ENCODE peak calls at places on chromosomes 11 and 22, in six cellular contexts. V is esophagus muscularis mucosa, W is ovary, T is A549, X is stomach, S is suprapubic skin. Z is an unnamed sample. For H3K4me1, the result is how much of the 10 kb centered on the place peaks cover.

GRCh38 chr11:65100674-65101350 is 4.8 kb downstream of the VPS51 start:
- DNase-seq in V (no peak), X (no peak), W (no peak), T (no peak), S (no peak), Z (no peak)

GRCh38 chr11:58276151-58276550 is 8.1 kb upstream of the OR10W1 start:
- DNase-seq in V (no peak), X (no peak), W (no peak), T (no peak), S (no peak), Z (no peak)

GRCh38 chr22:36298118-36298517 is 45.2 kb downstream of the APOL1 start:
- DNase-seq in V (no peak), X (no peak), W (no peak), T (no peak), S (no peak), Z (no peak)

GRCh38 chr11:94882931-94883330 is 90.4 kb downstream of the CWC15 start:
- DNase-seq in W (no peak), X (no peak), T (no peak), S (no peak), V (no peak), Z (no peak)

GRCh38 chr11:93846411-93846810 is 4.0 kb downstream of the VSTM5 start:
- DNase-seq in W (no peak), S (no peak), T (no peak), V (no peak), X (no peak), Z (no peak)

GRCh38 chr11:35651263-35651662 is 11.3 kb upstream of the TRIM44 start:
- DNase-seq in T (no peak), S (no peak), X (no peak), W (no peak), V (no peak), Z (no peak)

GRCh38 chr11:131867457-131868257 is 497.2 kb downstream of the NTM start:
- DNase-seq in T (no peak), S (no peak), V (no peak), W (no peak), X (peak), Z (no peak)

GRCh38 chr22:45717787-45718186 is 46.2 kb downstream of the ATXN10 start:
- DNase-seq in S (no peak), W (no peak), V (no peak), X (no peak), T (no peak), Z (no peak)

GRCh38 chr22:46905415-46905814 is 143.0 kb downstream of the TBC1D22A start:
- DNase-seq in S (no peak), W (no peak), X (peak), V (no peak), T (no peak), Z (no peak)

GRCh38 chr22:34804588-34804987 is 261.4 kb upstream of the ISX start:
- DNase-seq in S (no peak), X (no peak), V (no peak), T (no peak), W (no peak), Z (no peak)

GRCh38 chr11:132048040-132048439 is 677.6 kb downstream of the NTM start:
- DNase-seq in S (no peak), T (no peak), X (no peak), V (no peak), W (no peak), Z (no peak)

GRCh38 chr11:134488913-134489312 is 76.9 kb upstream of the B3GAT1 start:
- DNase-seq in S (peak), V (no peak), X (no peak), W (no peak), T (no peak), Z (no peak)

GRCh38 chr22:20972933-20973577 is 6.0 kb downstream of the AIFM3 start:
- DNase-seq in S (no peak), T (no peak), W (no peak), X (no peak), V (no peak), Z (peak)

GRCh38 chr11:16171882-16172281 is 184.5 kb downstream of the SOX6 start:
- DNase-seq in S (no peak), X (no peak), T (no peak), V (no peak), W (no peak), Z (no peak)

GRCh38 chr11:80285076-80285790 is 844.4 kb upstream of the TENM4 start:
- DNase-seq in W (no peak), V (no peak), X (no peak), T (no peak), S (no peak), Z (no peak)

GRCh38 chr11:108289699-108290098 is 66.8 kb downstream of the ATM start:
- DNase-seq in W (no peak), V (no peak), X (no peak), S (no peak), T (no peak), Z (no peak)

GRCh38 chr11:128388182-128388815 is 199.1 kb downstream of the ETS1 start:
- DNase-seq in X (no peak), S (no peak), W (no peak), V (no peak), T (no peak), Z (no peak)

GRCh38 chr11:112355726-112356125 is 95.1 kb upstream of the PLET1 start:
- DNase-seq in V (no peak), T (no peak), X (peak), S (no peak), W (peak), Z (no peak)

GRCh38 chr11:101583180-101584128 is at the start of gene TRPC6:
- DNase-seq in V (no peak), X (no peak), W (peak), T (peak), S (no peak), Z (no peak)

GRCh38 chr22:23243006-23243573 is 62.8 kb downstream of the BCR start:
- DNase-seq in W (no peak), S (no peak), X (no peak), T (no peak), V (no peak), Z (no peak)

GRCh38 chr22:27003301-27003700 is 345.9 kb downstream of the MIAT start:
- DNase-seq in S (no peak), V (no peak), T (no peak), W (peak), X (no peak), Z (no peak)

GRCh38 chr22:45212306-45212709 is 28.4 kb downstream of the KIAA0930 start:
- DNase-seq in V (no peak), S (no peak), X (peak), T (peak), W (peak), Z (peak)

GRCh38 chr11:15910761-15911160 is 445.6 kb downstream of the SOX6 start:
- DNase-seq in T (no peak), S (peak), X (no peak), V (no peak), W (no peak), Z (no peak)

GRCh38 chr22:25930710-25931353 is 188.8 kb downstream of the MYO18B start:
- DNase-seq in X (no peak), S (no peak), T (no peak), V (no peak), W (no peak), Z (no peak)

GRCh38 chr22:23984430-23984829 is 4.5 kb downstream of the GSTT2 start:
- DNase-seq in S (no peak), V (no peak), T (no peak), X (no peak), W (no peak), Z (no peak)

GRCh38 chr22:36497910-36498669 is 8.8 kb downstream of the FOXRED2 start:
- DNase-seq in W (no peak), V (no peak), X (no peak), T (no peak), S (no peak), Z (no peak)

GRCh38 chr22:38420734-38421133 is 34.3 kb downstream of the KCNJ4 start:
- DNase-seq in W (no peak), T (no peak), V (no peak), S (no peak), X (no peak), Z (no peak)

GRCh38 chr11:12544986-12545775 is 129.0 kb upstream of the TEAD1 start:
- DNase-seq in T (no peak), V (peak), W (no peak), X (no peak), S (no peak), Z (no peak)

GRCh38 chr11:112012877-112013276 is 12.3 kb upstream of the DLAT start:
- DNase-seq in T (no peak), S (no peak), X (no peak), W (no peak), V (no peak), Z (no peak)

GRCh38 chr22:21612858-21613257 is 17.0 kb downstream of the YDJC start:
- DNase-seq in V (no peak), X (peak), S (no peak), T (no peak), W (no peak), Z (no peak)

GRCh38 chr11:83292709-83293435 is 6.7 kb upstream of the CCDC90B start:
- DNase-seq in T (peak), X (no peak), S (no peak), W (no peak), V (no peak), Z (no peak)

GRCh38 chr11:120608061-120608460 is 96.5 kb downstream of the GRIK4 start:
- DNase-seq in S (no peak), T (no peak), X (no peak), V (no peak), W (no peak), Z (no peak)

GRCh38 chr22:42834177-42834949 is 22.7 kb downstream of the ARFGAP3 start:
- DNase-seq in V (no peak), S (no peak), T (no peak), W (no peak), X (no peak), Z (no peak)

GRCh38 chr11:61256710-61257482 is 15.9 kb downstream of the PGA5 start:
- DNase-seq in T (no peak), X (no peak), V (no peak), W (no peak), S (no peak), Z (peak)

DNA sequence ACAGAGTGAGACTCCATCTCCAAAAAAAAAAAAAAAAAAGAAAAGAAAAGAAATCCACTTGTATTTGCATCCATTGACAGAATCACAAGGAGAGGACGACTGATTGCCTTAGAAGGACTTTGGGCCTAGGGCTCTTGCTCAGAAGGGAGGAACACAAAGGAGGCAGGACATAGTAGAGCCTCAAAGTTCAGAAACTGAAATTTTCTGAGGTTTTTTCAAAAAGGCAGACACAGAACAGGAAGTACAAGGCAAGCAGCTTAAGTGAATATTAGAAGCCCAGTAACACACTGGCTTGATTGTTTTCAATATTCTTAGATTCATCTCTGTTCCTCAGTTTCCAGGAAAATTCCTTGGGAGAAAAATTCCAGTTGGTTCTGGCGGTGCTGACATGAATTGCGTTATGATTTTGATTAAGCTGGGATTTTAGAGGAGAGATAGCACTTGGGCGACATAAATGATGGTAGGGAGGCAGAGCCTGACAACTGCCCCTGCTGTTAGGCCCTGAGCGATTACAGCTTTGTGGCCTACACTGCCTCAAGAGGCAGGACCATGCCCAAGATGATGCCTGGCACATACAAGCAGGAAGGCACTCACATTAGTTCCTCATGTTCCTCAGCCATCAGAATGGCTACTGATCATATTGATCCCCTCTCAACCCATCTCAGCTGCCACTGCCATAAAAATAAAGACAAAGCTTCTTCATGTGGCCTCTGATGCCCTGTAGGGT is 15.3 kb downstream of the CLPB start:
- DNase-seq in V (no peak), T (no peak), X (no peak), S (peak), W (no peak), Z (no peak)
- TF ChIP-seq CTCF in V (no peak), T (no peak), X (no peak), S (no peak), W (no peak), Z (no peak)

DNA sequence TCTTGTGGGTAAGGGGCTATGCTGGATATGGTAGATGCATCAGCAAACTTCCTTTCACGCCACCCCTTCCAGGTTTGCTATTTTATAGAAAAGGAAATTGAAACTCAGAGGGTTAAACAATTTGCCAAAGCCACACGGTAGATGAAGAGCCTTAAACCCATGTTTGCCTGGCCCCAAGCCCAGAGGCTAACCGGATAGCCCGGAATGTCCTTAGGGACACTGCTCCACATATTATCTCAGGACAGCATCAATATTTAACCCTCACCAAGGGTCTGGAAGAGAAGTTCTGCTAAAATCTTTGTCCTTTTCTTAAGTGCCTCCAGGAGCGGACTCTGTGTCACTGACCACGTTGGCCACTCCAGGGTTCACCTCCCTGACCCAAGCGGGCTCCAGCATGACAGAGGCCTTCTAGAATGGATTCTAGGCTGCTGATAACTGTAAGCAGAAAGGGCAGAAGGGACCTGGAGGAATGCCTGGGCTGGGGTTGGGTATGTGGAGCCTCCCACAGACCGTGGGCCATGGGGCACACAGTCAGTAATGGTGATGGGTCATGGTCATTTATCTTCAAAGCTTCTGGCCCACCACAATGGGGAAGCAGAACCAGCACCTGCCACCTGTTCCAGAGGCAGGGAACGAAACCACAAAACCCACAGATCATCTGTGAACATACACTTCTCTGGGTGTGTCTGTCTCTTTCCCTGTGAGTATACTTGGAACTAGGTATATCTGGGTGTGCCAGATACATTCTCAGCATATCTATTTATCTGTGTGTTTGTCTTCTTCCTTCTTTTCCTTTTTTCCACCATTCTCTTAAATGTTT is 5.4 kb upstream of the TMEM86A start:
- DNase-seq in T (no peak), X (no peak), S (no peak), V (no peak), W (no peak), Z (no peak)
- TF ChIP-seq EP300 in T (no peak), X (no peak), S (no peak), V (no peak), W (no peak), Z (no peak)

GRCh38 chr22:50298937-50299656 is 8.3 kb downstream of the PLXNB2 start:
- DNase-seq in T (no peak), X (peak), W (no peak), V (no peak), S (no peak), Z (no peak)
- H3K4me1 ChIP-seq in T (half or more), X (half or more), W (half or more), V (half or more), S (half or more), Z (half or more)

DNA sequence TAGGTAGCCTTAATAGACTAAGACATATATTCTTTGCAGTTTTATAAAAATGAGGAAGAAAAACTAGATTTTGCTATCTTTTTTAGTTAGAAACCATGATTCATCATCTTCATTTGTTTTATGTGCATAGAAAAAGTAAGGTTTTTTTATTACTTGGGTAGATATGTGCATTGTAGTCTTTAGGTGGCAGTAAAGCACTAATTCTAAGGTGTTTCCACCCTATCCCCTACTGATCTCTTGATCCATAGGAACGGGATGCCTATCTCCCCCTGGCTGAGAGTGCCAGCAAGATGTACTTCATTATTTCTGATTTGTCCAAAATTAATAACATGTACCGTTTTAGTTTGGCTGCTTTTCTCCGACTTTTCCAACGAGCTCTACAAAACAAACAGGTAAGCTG is 148.1 kb downstream of the DYNC2H1 start:
- DNase-seq in T (peak), S (no peak), W (no peak), V (no peak), X (no peak), Z (no peak)
- TF ChIP-seq CTCF in T (peak), S (no peak), W (no peak), V (no peak), X (no peak), Z (no peak)

DNA sequence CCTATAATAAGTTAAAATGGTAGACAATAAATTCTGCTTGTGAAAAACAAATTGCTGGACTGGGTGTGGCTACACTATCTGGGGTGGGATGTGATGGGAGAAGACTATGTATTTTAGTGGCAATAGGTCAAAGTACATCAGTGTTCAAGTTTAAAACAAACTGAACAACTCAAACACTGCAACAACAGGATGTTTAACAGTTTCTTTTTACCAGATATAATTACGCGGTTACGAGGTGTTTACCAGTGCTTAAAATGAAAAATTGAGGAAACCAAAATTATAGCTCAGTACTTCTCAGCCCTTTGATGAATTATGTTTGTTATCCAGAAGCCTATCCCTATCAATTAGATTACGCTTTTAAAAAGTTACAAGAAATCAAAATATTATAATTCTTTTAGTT is 3.2 kb downstream of the PRDM10 start:
- DNase-seq in X (no peak), V (no peak), W (no peak), T (no peak), S (no peak), Z (no peak)
- TF ChIP-seq EP300 in X (no peak), V (no peak), W (no peak), T (no peak), S (no peak), Z (no peak)

DNA sequence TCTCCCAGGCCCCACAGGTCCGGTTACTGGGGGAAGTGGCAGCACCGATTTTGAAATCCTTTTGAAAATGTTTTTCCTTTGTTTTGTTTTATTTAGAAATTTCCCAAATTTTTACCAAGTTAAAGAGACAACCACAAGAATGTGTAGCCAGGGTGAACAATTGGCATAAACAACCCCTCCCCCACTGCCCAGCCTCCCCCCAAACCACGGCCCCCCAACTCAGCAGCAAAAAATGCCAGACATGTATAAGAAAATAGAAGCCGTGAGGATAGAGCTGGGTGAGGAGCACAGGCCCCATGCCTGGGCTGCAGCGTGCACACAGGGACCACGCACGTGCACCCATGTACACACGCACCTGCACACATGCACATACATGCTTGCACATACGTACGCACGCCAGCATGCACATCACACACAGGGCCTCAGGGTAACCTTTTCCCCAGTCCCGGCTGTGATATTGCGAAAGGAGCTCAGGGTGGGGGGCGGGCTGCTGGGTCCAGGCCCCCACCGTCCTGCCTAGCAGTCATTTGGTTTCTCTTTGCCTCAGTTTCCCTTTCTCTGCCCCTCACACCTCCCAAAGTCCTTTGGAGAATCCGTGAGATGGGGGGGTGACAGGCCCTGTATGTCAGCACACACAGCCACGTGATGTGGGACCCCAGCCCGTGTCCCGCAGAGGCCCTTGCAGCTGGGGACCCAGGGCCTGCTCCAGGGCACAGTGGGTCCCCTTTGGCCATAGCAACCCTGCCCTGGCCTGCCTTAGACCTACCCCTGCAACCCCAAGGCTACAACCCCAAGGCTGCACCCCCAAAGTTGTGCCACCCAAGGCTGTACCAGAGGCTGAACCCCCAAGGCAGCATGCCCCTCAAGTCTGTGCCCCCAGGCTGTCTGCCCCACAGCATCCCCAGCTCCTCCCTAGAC is 42.9 kb downstream of the IGF2 start:
- DNase-seq in X (no peak), T (no peak), W (peak), V (no peak), S (peak), Z (no peak)
- H3K4me1 ChIP-seq in X (half or more), T (under half), W (under half), V (half or more), S (half or more), Z (half or more)

GRCh38 chr11:114938799-114939198 is 260.5 kb downstream of the NXPE2 start:
- DNase-seq in W (no peak), V (no peak), X (no peak), S (no peak), T (no peak), Z (no peak)

GRCh38 chr11:114942207-114942606 is 263.9 kb downstream of the NXPE2 start:
- DNase-seq in V (no peak), S (no peak), W (no peak), X (no peak), T (no peak), Z (no peak)
- TF ChIP-seq CTCF in V (no peak), S (no peak), W (no peak), X (no peak), T (no peak), Z (no peak)

GRCh38 chr11:11308249-11308648 is 44.8 kb downstream of the CSNK2A3 start:
- DNase-seq in X (no peak), T (no peak), V (no peak), S (no peak), W (no peak), Z (no peak)

GRCh38 chr11:11302565-11302964 is 50.5 kb downstream of the CSNK2A3 start:
- DNase-seq in V (no peak), S (no peak), X (no peak), W (no peak), T (no peak), Z (no peak)

GRCh38 chr11:11306855-11307254 is 46.2 kb downstream of the CSNK2A3 start:
- DNase-seq in S (no peak), T (no peak), W (no peak), V (no peak), X (no peak), Z (no peak)

GRCh38 chr11:11309906-11310305 is 43.1 kb downstream of the CSNK2A3 start:
- DNase-seq in T (no peak), X (no peak), W (no peak), V (no peak), S (no peak), Z (no peak)

GRCh38 chr11:11304572-11304971 is 48.5 kb downstream of the CSNK2A3 start:
- DNase-seq in V (no peak), W (no peak), T (no peak), X (no peak), S (no peak), Z (no peak)
- TF ChIP-seq EP300 in V (no peak), W (no peak), T (no peak), X (no peak), S (no peak), Z (no peak)

GRCh38 chr11:114138411-114138810 is 78.9 kb downstream of the ZBTB16 start:
- DNase-seq in T (no peak), X (no peak), V (no peak), W (no peak), S (no peak), Z (no peak)
- H3K4me1 ChIP-seq in T (under half), X (half or more), V (half or more), W (under half), S (half or more), Z (half or more)